ENCODE peak calls at places on chromosomes 13 and 19, in ten cellular contexts. One of them, this sample, is unnamed.
A peak's percentile ranks its signal among the peaks of the same experiment; 100 is the strongest.

GRCh38 chr13:55577847-55578210 is 1562.9 kb upstream of the PRR20A start:
- DNase-seq in progenitor cell of endocrine pancreas: no peak
- DNase-seq in glutamatergic neuron: no peak
- DNase-seq in AG04450: no peak
- DNase-seq in pancreas: no peak
- DNase-seq in endothelial cell: no peak
- DNase-seq in HFFc6: no peak
- DNase-seq in AG10803: no peak
- DNase-seq in B cell: no peak
- DNase-seq in right lobe of liver: no peak
- DNase-seq in this sample: no peak

GRCh38 chr13:94966380-94966779 is 254.0 kb upstream of the SOX21 start:
- DNase-seq in AG10803: no peak
- DNase-seq in pancreas: no peak
- DNase-seq in HFFc6: no peak
- DNase-seq in AG04450: no peak
- DNase-seq in glutamatergic neuron: no peak
- DNase-seq in right lobe of liver: no peak
- DNase-seq in B cell: no peak
- DNase-seq in progenitor cell of endocrine pancreas: no peak
- DNase-seq in endothelial cell: no peak
- DNase-seq in this sample: no peak

GRCh38 chr19:2015611-2015950 is at the start of gene BTBD2:
- DNase-seq in endothelial cell: no peak
- DNase-seq in glutamatergic neuron: peak; percentile 61
- DNase-seq in AG10803: peak; percentile 86
- DNase-seq in B cell: peak; percentile 65
- DNase-seq in AG04450: peak; percentile 73
- DNase-seq in progenitor cell of endocrine pancreas: no peak
- DNase-seq in pancreas: peak; percentile 77
- DNase-seq in HFFc6: no peak
- DNase-seq in right lobe of liver: peak; percentile 62
- DNase-seq in this sample: peak; percentile 55

GRCh38 chr13:52428295-52428694 is 22.1 kb downstream of the VPS36 start:
- DNase-seq in AG10803: no peak
- DNase-seq in HFFc6: peak; percentile 20
- DNase-seq in endothelial cell: no peak
- DNase-seq in right lobe of liver: no peak
- DNase-seq in B cell: no peak
- DNase-seq in progenitor cell of endocrine pancreas: no peak
- DNase-seq in glutamatergic neuron: no peak
- DNase-seq in AG04450: peak; percentile 41
- DNase-seq in pancreas: no peak
- DNase-seq in this sample: no peak

GRCh38 chr13:44840131-44840530 is 149.1 kb downstream of the NUFIP1 start:
- DNase-seq in pancreas: no peak
- DNase-seq in AG10803: peak; percentile 30
- DNase-seq in glutamatergic neuron: no peak
- DNase-seq in progenitor cell of endocrine pancreas: no peak
- DNase-seq in right lobe of liver: no peak
- DNase-seq in endothelial cell: no peak
- DNase-seq in AG04450: no peak
- DNase-seq in B cell: no peak
- DNase-seq in HFFc6: no peak
- DNase-seq in this sample: no peak

GRCh38 chr19:38452430-38453366 is 19.2 kb downstream of the RYR1 start:
- DNase-seq in AG04450: no peak
- DNase-seq in B cell: peak; percentile 17
- DNase-seq in progenitor cell of endocrine pancreas: no peak
- DNase-seq in right lobe of liver: no peak
- DNase-seq in AG10803: no peak
- DNase-seq in glutamatergic neuron: peak; percentile 57
- DNase-seq in pancreas: no peak
- DNase-seq in HFFc6: no peak
- DNase-seq in endothelial cell: peak; percentile 16
- DNase-seq in this sample: peak; percentile 42

GRCh38 chr19:934865-935422 is 9.1 kb downstream of the ARID3A start:
- DNase-seq in right lobe of liver: peak; percentile 98
- DNase-seq in B cell: peak; percentile 42
- DNase-seq in pancreas: peak; percentile 96
- DNase-seq in glutamatergic neuron: no peak
- DNase-seq in progenitor cell of endocrine pancreas: no peak
- DNase-seq in AG04450: no peak
- DNase-seq in HFFc6: no peak
- DNase-seq in AG10803: peak; percentile 76
- DNase-seq in endothelial cell: no peak
- DNase-seq in this sample: no peak

GRCh38 chr13:74205313-74205690 is 71.1 kb upstream of the KLF12 start:
- DNase-seq in AG04450: no peak
- DNase-seq in AG10803: no peak
- DNase-seq in endothelial cell: no peak
- DNase-seq in B cell: no peak
- DNase-seq in right lobe of liver: no peak
- DNase-seq in pancreas: no peak
- DNase-seq in glutamatergic neuron: no peak
- DNase-seq in HFFc6: no peak
- DNase-seq in progenitor cell of endocrine pancreas: no peak
- DNase-seq in this sample: no peak

GRCh38 chr19:12494260-12494860 is 9.7 kb upstream of the ZNF709 start:
- DNase-seq in AG04450: no peak
- DNase-seq in endothelial cell: no peak
- DNase-seq in AG10803: no peak
- DNase-seq in pancreas: no peak
- DNase-seq in HFFc6: no peak
- DNase-seq in progenitor cell of endocrine pancreas: no peak
- DNase-seq in right lobe of liver: no peak
- DNase-seq in B cell: no peak
- DNase-seq in glutamatergic neuron: no peak
- DNase-seq in this sample: no peak

GRCh38 chr19:12497032-12497431 is 12.4 kb upstream of the ZNF709 start:
- DNase-seq in progenitor cell of endocrine pancreas: no peak
- DNase-seq in right lobe of liver: no peak
- DNase-seq in HFFc6: no peak
- DNase-seq in glutamatergic neuron: no peak
- DNase-seq in endothelial cell: no peak
- DNase-seq in B cell: no peak
- DNase-seq in AG04450: no peak
- DNase-seq in AG10803: no peak
- DNase-seq in pancreas: no peak
- DNase-seq in this sample: no peak

GRCh38 chr19:12496480-12496879 is 11.9 kb upstream of the ZNF709 start:
- DNase-seq in AG04450: no peak
- DNase-seq in endothelial cell: no peak
- DNase-seq in glutamatergic neuron: no peak
- DNase-seq in AG10803: no peak
- DNase-seq in HFFc6: no peak
- DNase-seq in right lobe of liver: no peak
- DNase-seq in B cell: no peak
- DNase-seq in progenitor cell of endocrine pancreas: no peak
- DNase-seq in pancreas: no peak
- DNase-seq in this sample: no peak

DNA sequence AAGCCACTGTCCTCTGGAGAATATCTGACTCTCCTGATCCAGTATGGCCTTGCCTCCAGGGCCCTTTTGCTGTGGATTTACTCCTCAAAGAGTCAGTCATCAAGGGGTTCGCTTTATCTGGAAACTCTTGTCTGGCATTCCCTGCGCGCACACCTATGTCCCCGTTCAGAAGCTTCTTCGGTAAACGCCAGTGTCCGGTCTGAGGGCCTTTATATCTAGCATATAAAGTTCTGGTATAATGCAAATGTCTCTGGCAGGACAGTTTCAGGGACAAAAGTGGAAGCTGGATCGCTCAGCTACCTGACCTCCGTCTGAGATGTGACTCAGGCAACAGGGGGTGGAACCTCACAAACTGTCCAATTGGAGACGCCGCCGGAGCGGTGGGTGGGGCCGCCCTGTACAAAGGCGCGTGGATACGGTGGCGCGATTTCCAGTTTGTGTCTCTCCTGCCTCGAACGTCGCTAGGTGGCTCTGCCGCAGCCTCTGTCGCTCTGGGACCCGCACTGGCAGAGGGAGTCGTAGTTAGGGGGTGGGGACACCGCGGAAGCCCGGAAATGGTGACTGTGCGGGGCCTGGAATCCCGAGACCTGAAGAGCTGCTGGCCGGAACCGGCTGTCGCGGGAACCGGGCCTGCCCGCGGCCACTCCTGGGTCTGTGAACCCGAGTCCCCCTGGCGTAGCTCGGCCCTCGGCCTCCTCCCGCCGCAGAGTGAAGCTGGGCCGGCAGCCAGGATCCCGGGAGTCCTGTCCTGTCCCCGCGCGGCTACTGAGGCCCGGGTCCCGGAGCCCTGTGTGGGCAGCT is 10.6 kb upstream of the ZNF709 start:
- DNase-seq in right lobe of liver: peak; percentile 96
- DNase-seq in HFFc6: peak; percentile 79
- DNase-seq in endothelial cell: peak; percentile 86
- DNase-seq in B cell: peak; percentile 93
- DNase-seq in glutamatergic neuron: peak; percentile 92
- DNase-seq in progenitor cell of endocrine pancreas: peak; percentile 84
- DNase-seq in AG04450: peak; percentile 18
- DNase-seq in pancreas: peak; percentile 94
- DNase-seq in AG10803: peak; percentile 69
- DNase-seq in this sample: peak; percentile 98
- TF ChIP-seq CTCF in right lobe of liver: peak; percentile 57
- TF ChIP-seq CTCF in HFFc6: peak; percentile 57
- TF ChIP-seq CTCF in endothelial cell: no peak
- TF ChIP-seq CTCF in B cell: peak; percentile 56
- TF ChIP-seq CTCF in glutamatergic neuron: no peak
- TF ChIP-seq CTCF in progenitor cell of endocrine pancreas: peak; percentile 54
- TF ChIP-seq CTCF in AG04450: peak; percentile 19
- TF ChIP-seq CTCF in pancreas: no peak
- TF ChIP-seq CTCF in AG10803: peak; percentile 25
- TF ChIP-seq CTCF in this sample: peak; percentile 12

DNA sequence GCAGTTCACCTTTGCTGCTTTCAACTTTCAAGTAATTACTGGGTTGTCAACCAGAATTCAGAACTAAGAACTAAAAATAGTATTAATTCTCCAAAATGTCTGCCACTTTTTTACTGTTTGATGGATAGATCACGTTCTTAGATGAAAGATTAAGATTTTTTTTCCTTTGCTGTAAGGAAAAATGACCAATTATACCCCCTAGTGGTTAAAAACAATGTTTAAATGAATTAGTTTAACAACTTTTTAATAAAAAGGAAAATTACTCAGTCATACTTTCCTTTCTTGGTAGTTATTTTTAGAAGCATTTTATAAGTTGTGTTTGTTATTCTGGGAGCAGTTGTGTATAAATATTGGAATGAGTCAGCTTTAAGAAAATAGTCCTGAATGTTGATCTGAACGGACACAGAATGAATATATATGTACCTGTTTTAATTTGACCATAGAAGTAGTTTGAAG is 4.6 kb downstream of the TM9SF2 start:
- DNase-seq in HFFc6: peak; percentile 53
- DNase-seq in AG04450: no peak
- DNase-seq in pancreas: no peak
- DNase-seq in right lobe of liver: no peak
- DNase-seq in AG10803: peak; percentile 20
- DNase-seq in progenitor cell of endocrine pancreas: no peak
- DNase-seq in B cell: no peak
- DNase-seq in endothelial cell: no peak
- DNase-seq in glutamatergic neuron: no peak
- DNase-seq in this sample: no peak
- TF ChIP-seq CTCF in HFFc6: peak; percentile 81
- TF ChIP-seq CTCF in AG04450: peak; percentile 41
- TF ChIP-seq CTCF in pancreas: no peak
- TF ChIP-seq CTCF in right lobe of liver: peak; percentile 43
- TF ChIP-seq CTCF in AG10803: peak; percentile 48
- TF ChIP-seq CTCF in progenitor cell of endocrine pancreas: peak; percentile 59
- TF ChIP-seq CTCF in B cell: peak; percentile 70
- TF ChIP-seq CTCF in endothelial cell: peak; percentile 53
- TF ChIP-seq CTCF in glutamatergic neuron: peak; percentile 65
- TF ChIP-seq CTCF in this sample: peak; percentile 67

GRCh38 chr19:9881720-9882119 is 46.6 kb downstream of the PIN1 start:
- DNase-seq in HFFc6: no peak
- DNase-seq in glutamatergic neuron: no peak
- DNase-seq in B cell: no peak
- DNase-seq in pancreas: no peak
- DNase-seq in progenitor cell of endocrine pancreas: no peak
- DNase-seq in endothelial cell: no peak
- DNase-seq in AG10803: no peak
- DNase-seq in right lobe of liver: no peak
- DNase-seq in AG04450: no peak
- DNase-seq in this sample: no peak

GRCh38 chr19:9883231-9883758 is 48.2 kb downstream of the PIN1 start:
- DNase-seq in glutamatergic neuron: peak; percentile 83
- DNase-seq in AG04450: no peak
- DNase-seq in right lobe of liver: no peak
- DNase-seq in progenitor cell of endocrine pancreas: peak; percentile 17
- DNase-seq in HFFc6: no peak
- DNase-seq in endothelial cell: no peak
- DNase-seq in B cell: no peak
- DNase-seq in pancreas: no peak
- DNase-seq in AG10803: no peak
- DNase-seq in this sample: no peak

GRCh38 chr19:9883764-9884163 is 48.6 kb downstream of the PIN1 start:
- DNase-seq in HFFc6: no peak
- DNase-seq in AG04450: no peak
- DNase-seq in pancreas: no peak
- DNase-seq in AG10803: no peak
- DNase-seq in B cell: no peak
- DNase-seq in endothelial cell: no peak
- DNase-seq in right lobe of liver: no peak
- DNase-seq in glutamatergic neuron: no peak
- DNase-seq in progenitor cell of endocrine pancreas: no peak
- DNase-seq in this sample: no peak

DNA sequence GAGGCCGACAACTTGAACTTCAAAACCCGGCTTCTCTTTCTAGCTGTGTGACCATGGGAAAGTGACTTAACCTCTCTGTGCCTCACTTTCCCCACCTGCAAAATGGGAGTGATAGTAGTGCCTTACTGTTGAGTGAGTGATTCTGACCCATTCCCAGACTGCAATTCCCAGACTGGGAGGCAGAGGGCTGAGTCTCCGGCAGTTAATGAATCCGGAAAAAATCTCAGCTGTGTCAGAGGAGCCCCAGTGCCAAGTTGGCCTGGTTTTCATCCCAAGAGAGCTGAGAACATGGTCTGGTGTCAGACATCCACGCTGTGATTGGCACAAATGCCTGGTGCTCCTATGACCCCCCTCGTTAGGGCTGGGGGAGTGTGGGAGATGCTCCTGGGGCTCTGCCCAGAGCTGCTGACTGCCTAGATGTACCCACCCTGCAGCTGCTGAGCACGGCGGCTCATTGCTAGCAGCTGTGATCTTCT is 50.0 kb downstream of the PIN1 start:
- DNase-seq in AG10803: peak; percentile 39
- DNase-seq in right lobe of liver: no peak
- DNase-seq in pancreas: no peak
- DNase-seq in AG04450: no peak
- DNase-seq in progenitor cell of endocrine pancreas: no peak
- DNase-seq in endothelial cell: peak; percentile 9
- DNase-seq in glutamatergic neuron: no peak
- DNase-seq in HFFc6: peak; percentile 10
- DNase-seq in B cell: no peak
- DNase-seq in this sample: no peak
- TF ChIP-seq CTCF in AG10803: peak; percentile 53
- TF ChIP-seq CTCF in right lobe of liver: peak; percentile 10
- TF ChIP-seq CTCF in pancreas: no peak
- TF ChIP-seq CTCF in AG04450: peak; percentile 63
- TF ChIP-seq CTCF in progenitor cell of endocrine pancreas: peak; percentile 25
- TF ChIP-seq CTCF in endothelial cell: peak; percentile 50
- TF ChIP-seq CTCF in glutamatergic neuron: peak; percentile 30
- TF ChIP-seq CTCF in HFFc6: peak; percentile 64
- TF ChIP-seq CTCF in B cell: no peak
- TF ChIP-seq CTCF in this sample: no peak

DNA sequence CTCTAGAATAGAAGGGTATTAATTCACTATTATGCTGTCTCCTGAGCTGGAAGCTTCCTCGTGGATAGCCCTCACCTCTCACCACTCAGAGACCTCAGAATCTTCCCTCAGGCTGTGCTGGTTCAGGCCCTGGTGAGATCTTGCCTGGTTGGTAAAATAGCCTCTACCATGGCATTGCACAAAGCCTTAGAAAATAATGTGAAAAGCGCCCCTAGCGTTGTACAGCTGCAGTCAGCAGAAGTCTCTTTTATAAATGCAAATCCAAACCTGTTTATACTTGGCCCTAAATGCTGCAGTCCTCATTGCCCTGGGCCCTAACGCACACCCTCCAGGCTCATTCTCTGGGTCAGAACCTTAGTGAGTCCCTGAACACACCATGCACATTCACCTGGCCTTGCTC is 150.9 kb downstream of the KCTD15 start:
- DNase-seq in HFFc6: no peak
- DNase-seq in AG04450: no peak
- DNase-seq in pancreas: no peak
- DNase-seq in AG10803: no peak
- DNase-seq in progenitor cell of endocrine pancreas: no peak
- DNase-seq in glutamatergic neuron: no peak
- DNase-seq in endothelial cell: no peak
- DNase-seq in right lobe of liver: no peak
- DNase-seq in B cell: no peak
- DNase-seq in this sample: no peak
- TF ChIP-seq CTCF in HFFc6: peak; percentile 35
- TF ChIP-seq CTCF in AG04450: peak; percentile 3
- TF ChIP-seq CTCF in pancreas: no peak
- TF ChIP-seq CTCF in AG10803: peak; percentile 19
- TF ChIP-seq CTCF in progenitor cell of endocrine pancreas: peak; percentile 33
- TF ChIP-seq CTCF in glutamatergic neuron: no peak
- TF ChIP-seq CTCF in endothelial cell: peak; percentile 21
- TF ChIP-seq CTCF in right lobe of liver: no peak
- TF ChIP-seq CTCF in B cell: no peak
- TF ChIP-seq CTCF in this sample: no peak

This sample was measured in activated CD8-positive, alpha-beta T cell treated with anti-CD3 and anti-CD28 coated beads for 36 hours.